ENCODE peak calls at places on chromosomes 3 and 15, in four cellular contexts. G, X, K and M are unnamed samples.

GRCh38 chr15:68819451-68820204 is 1.1 kb downstream of the ANP32A start:
- DNase-seq in G (peak), X (peak), K (no peak), M (peak)

GRCh38 chr15:77569647-77570186 is 63.0 kb downstream of the LINGO1 start:
- DNase-seq in G (peak), X (peak), K (no peak), M (no peak)

GRCh38 chr3:127751782-127752181 is 70.5 kb downstream of the MGLL start:
- DNase-seq in G (no peak), X (no peak), K (no peak), M (no peak)

GRCh38 chr3:138921316-138922292 is 25.3 kb downstream of the FOXL2 start:
- DNase-seq in G (peak), X (no peak), K (no peak), M (peak)

GRCh38 chr3:150653110-150653561 is 50.0 kb downstream of the SELENOT start:
- DNase-seq in G (no peak), X (no peak), K (no peak), M (no peak)

GRCh38 chr15:29535952-29536351 is 266.3 kb upstream of the NSMCE3 start:
- DNase-seq in G (no peak), X (no peak), K (no peak), M (no peak)

GRCh38 chr3:17456036-17456435 is 286.4 kb downstream of the TBC1D5 start:
- DNase-seq in G (no peak), X (no peak), K (no peak), M (no peak)

GRCh38 chr3:135216659-135217058 is 421.6 kb downstream of the EPHB1 start:
- DNase-seq in G (no peak), X (no peak), K (no peak), M (no peak)

GRCh38 chr3:48891606-48892005 is 7.1 kb downstream of the SLC25A20 start:
- DNase-seq in G (no peak), X (no peak), K (no peak), M (no peak)

GRCh38 chr3:190560284-190560895 is 46.5 kb downstream of the IL1RAP start:
- DNase-seq in G (no peak), X (no peak), K (no peak), M (no peak)

GRCh38 chr3:10356461-10356897 is 35.6 kb upstream of the SEC13 start:
- DNase-seq in G (no peak), X (no peak), K (no peak), M (peak)

GRCh38 chr15:89657691-89658200 is 2.5 kb upstream of the KIF7 start:
- DNase-seq in G (no peak), X (no peak), K (no peak), M (no peak)

GRCh38 chr3:172096881-172097420 is 57.6 kb downstream of the FNDC3B start:
- DNase-seq in G (peak), X (peak), K (no peak), M (peak)

GRCh38 chr3:149792485-149793270 is at the start of gene ANKUB1:
- DNase-seq in G (no peak), X (no peak), K (no peak), M (no peak)

GRCh38 chr3:129560931-129561594 is 18.1 kb downstream of the H1-8 start:
- DNase-seq in G (no peak), X (no peak), K (no peak), M (no peak)

GRCh38 chr15:23420806-23421575 is 26.1 kb downstream of the GOLGA6L2 start:
- DNase-seq in G (no peak), X (no peak), K (no peak), M (no peak)

GRCh38 chr3:57805674-57806073 is 49.6 kb downstream of the SLMAP start:
- DNase-seq in G (no peak), X (peak), K (peak), M (peak)

GRCh38 chr15:97729270-97729669 is 231.2 kb upstream of the ARRDC4 start:
- DNase-seq in G (no peak), X (no peak), K (no peak), M (no peak)

GRCh38 chr3:146163584-146163983 is 2.6 kb upstream of the PLOD2 start:
- DNase-seq in G (no peak), X (no peak), K (no peak), M (peak)

DNA sequence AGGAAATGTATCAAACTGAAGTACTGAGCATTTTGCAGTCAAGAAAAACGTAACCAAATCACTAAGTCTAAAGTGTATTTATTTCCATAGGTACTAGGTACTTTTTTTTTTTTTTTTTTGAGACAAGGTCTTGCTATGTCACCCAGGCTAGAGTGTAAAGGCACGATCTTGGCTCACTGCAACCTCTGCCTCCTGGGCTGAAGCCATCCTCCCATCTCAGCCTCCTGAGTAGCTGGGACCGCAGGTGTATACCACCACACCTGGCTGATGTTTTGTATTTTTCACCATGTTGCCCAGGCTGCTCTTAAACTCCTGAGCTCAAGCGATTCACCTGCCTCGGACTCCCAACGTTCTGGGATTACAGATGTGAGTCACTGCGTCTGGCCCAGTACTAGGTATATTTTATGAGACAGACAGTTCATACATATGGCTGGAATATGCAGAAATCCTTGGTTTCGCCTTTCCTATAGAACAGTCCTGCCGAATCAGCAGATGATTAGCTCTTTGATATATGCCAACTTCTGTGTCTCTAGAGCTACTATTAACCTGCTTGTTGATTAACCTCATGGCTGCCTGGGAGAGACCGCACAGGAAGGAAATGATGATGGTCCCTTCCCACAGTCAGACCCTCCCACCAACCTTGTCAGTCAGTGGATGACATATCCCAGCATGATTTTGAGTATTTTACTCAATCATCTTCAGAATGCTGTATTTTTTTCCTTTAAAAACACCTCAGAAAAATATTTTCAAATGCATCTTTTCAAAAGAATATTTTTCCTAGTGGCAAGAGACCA is 32.3 kb downstream of the TMOD3 start:
- DNase-seq in G (no peak), X (no peak), K (no peak), M (no peak)
- TF ChIP-seq JUN in G (no peak), X (no peak), K (no peak), M (no peak)

DNA sequence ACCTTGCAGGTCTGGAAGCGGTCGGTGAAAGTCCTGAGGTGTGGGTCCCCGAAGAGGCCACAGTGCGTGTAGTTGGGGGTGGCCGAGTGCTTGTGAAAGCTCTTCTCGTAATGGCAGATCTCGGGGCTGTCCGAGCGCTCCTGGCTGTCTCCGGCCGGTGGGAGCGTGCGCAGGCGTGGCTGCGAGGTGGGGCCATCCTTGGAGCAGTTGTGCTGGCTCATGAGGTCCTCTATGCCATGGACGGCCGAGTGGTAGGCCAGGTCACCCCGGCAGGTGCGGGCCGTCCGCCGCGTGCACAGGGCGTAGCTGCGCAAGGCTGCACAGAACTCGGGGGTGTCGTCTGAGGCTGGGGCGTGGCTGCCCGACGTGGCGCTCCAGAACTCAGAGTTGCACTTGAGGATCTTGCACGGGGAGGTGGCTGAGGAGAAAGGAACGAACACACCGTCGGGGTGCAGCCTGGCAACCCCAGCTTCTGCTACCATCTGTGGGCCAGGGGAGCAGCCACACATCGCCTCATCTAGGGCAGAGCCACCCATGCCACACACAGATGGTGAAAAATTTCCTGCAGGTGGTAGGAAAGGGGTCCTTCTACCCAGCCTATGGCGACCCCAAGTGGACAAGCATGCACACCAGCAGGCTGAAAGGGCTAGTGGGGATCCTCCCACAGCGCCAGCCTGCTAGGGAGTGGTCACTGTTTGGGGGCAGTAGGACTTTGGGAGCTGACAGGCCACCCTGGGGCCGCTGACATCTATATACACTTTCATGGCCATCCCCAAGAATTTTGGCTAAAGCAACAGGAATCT is 36.7 kb downstream of the RGMA start:
- DNase-seq in G (no peak), X (peak), K (no peak), M (peak)
- TF ChIP-seq CTCF in G (peak), X (peak), K (no peak), M (peak)

GRCh38 chr3:148599478-148599877 is 98.2 kb upstream of the AGTR1 start:
- DNase-seq in G (no peak), X (no peak), K (no peak), M (no peak)

GRCh38 chr3:148598619-148599018 is 99.1 kb upstream of the AGTR1 start:
- DNase-seq in G (no peak), X (no peak), K (no peak), M (no peak)

GRCh38 chr3:148600440-148600839 is 97.3 kb upstream of the AGTR1 start:
- DNase-seq in G (peak), X (no peak), K (no peak), M (no peak)

GRCh38 chr3:148601766-148602685 is 95.7 kb upstream of the AGTR1 start:
- DNase-seq in G (peak), X (no peak), K (no peak), M (peak)

GRCh38 chr3:148600902-148601765 is 96.6 kb upstream of the AGTR1 start:
- DNase-seq in G (peak), X (no peak), K (no peak), M (peak)
- TF ChIP-seq RAD21 in G (peak), X (no peak), K (no peak), M (no peak)

DNA sequence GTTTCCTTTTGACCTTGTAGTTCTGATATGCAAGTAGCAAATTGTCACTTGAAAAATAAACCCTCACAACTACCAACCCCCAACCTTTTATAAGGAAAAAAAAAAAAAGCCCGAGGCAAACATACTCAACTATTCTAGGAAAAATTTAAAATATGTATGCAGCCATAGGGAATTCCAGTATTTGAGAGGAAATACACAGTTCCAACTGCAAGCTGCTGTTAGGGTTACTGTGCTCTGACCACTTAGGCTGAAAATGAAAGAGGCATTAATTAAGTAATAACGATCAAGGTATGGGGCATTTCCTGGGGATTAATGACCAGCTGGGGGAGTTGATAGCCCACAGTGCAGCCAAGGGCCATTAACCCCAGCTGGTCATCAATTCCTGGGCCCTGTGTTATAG is 282.0 kb upstream of the DPH6 start:
- DNase-seq in G (no peak), X (no peak), K (no peak), M (no peak)
- TF ChIP-seq JUN in G (no peak), X (no peak), K (no peak), M (no peak)